ENCODE peak calls at places on chromosomes 7 and 10, in eight cellular contexts. One of them, this sample, is unnamed.

GRCh38 chr10:24762966-24763623 is 39.4 kb upstream of the ARHGAP21 start:
- DNase-seq in H4: no peak
- DNase-seq in pancreas: no peak
- DNase-seq in caudate nucleus: no peak
- DNase-seq in ELR: peak
- DNase-seq in HT1080: peak
- DNase-seq in left ventricle myocardium superior: no peak
- DNase-seq in CD8-positive, alpha-beta T cell: no peak
- DNase-seq in this sample: no peak

GRCh38 chr10:19498348-19499290 is 317.6 kb upstream of the PLXDC2 start:
- DNase-seq in HT1080: no peak
- DNase-seq in CD8-positive, alpha-beta T cell: no peak
- DNase-seq in ELR: no peak
- DNase-seq in caudate nucleus: no peak
- DNase-seq in pancreas: no peak
- DNase-seq in H4: peak
- DNase-seq in left ventricle myocardium superior: no peak
- DNase-seq in this sample: no peak

GRCh38 chr10:3068968-3069737 is 1.8 kb downstream of the PFKP start:
- DNase-seq in ELR: peak
- DNase-seq in CD8-positive, alpha-beta T cell: no peak
- DNase-seq in pancreas: no peak
- DNase-seq in H4: no peak
- DNase-seq in HT1080: no peak
- DNase-seq in left ventricle myocardium superior: peak
- DNase-seq in caudate nucleus: no peak
- DNase-seq in this sample: no peak

GRCh38 chr7:100173806-100174495 is 3.2 kb downstream of the GPC2 start:
- DNase-seq in pancreas: no peak
- DNase-seq in HT1080: no peak
- DNase-seq in ELR: no peak
- DNase-seq in CD8-positive, alpha-beta T cell: no peak
- DNase-seq in caudate nucleus: no peak
- DNase-seq in H4: no peak
- DNase-seq in left ventricle myocardium superior: no peak
- DNase-seq in this sample: no peak

GRCh38 chr7:20786421-20786778 is 286 bp downstream of the SP8 start:
- DNase-seq in left ventricle myocardium superior: no peak
- DNase-seq in ELR: no peak
- DNase-seq in pancreas: no peak
- DNase-seq in caudate nucleus: no peak
- DNase-seq in CD8-positive, alpha-beta T cell: no peak
- DNase-seq in HT1080: no peak
- DNase-seq in H4: no peak
- DNase-seq in this sample: peak

GRCh38 chr7:74203157-74203556 is 6.6 kb upstream of the LAT2 start:
- DNase-seq in left ventricle myocardium superior: no peak
- DNase-seq in HT1080: peak
- DNase-seq in pancreas: no peak
- DNase-seq in CD8-positive, alpha-beta T cell: no peak
- DNase-seq in H4: peak
- DNase-seq in ELR: peak
- DNase-seq in caudate nucleus: no peak
- DNase-seq in this sample: no peak

GRCh38 chr7:24419070-24419469 is 135.1 kb downstream of the NPY start:
- DNase-seq in H4: no peak
- DNase-seq in caudate nucleus: no peak
- DNase-seq in pancreas: no peak
- DNase-seq in CD8-positive, alpha-beta T cell: no peak
- DNase-seq in ELR: peak
- DNase-seq in HT1080: peak
- DNase-seq in left ventricle myocardium superior: no peak
- DNase-seq in this sample: no peak

GRCh38 chr7:128014864-128015263 is 16.4 kb downstream of the LRRC4 start:
- DNase-seq in HT1080: no peak
- DNase-seq in H4: no peak
- DNase-seq in pancreas: no peak
- DNase-seq in CD8-positive, alpha-beta T cell: no peak
- DNase-seq in left ventricle myocardium superior: no peak
- DNase-seq in caudate nucleus: no peak
- DNase-seq in ELR: no peak
- DNase-seq in this sample: no peak

GRCh38 chr10:3681642-3682554 is 103.1 kb downstream of the KLF6 start:
- DNase-seq in left ventricle myocardium superior: no peak
- DNase-seq in pancreas: peak
- DNase-seq in ELR: no peak
- DNase-seq in H4: no peak
- DNase-seq in CD8-positive, alpha-beta T cell: no peak
- DNase-seq in HT1080: no peak
- DNase-seq in caudate nucleus: no peak
- DNase-seq in this sample: no peak

GRCh38 chr7:32532086-32532485 is 36.8 kb downstream of the AVL9 start:
- DNase-seq in CD8-positive, alpha-beta T cell: no peak
- DNase-seq in H4: no peak
- DNase-seq in HT1080: no peak
- DNase-seq in left ventricle myocardium superior: no peak
- DNase-seq in pancreas: no peak
- DNase-seq in caudate nucleus: no peak
- DNase-seq in ELR: no peak
- DNase-seq in this sample: no peak

GRCh38 chr10:120429395-120429794 is 27.6 kb upstream of the PLPP4 start:
- DNase-seq in left ventricle myocardium superior: no peak
- DNase-seq in CD8-positive, alpha-beta T cell: no peak
- DNase-seq in H4: no peak
- DNase-seq in caudate nucleus: no peak
- DNase-seq in pancreas: no peak
- DNase-seq in ELR: no peak
- DNase-seq in HT1080: no peak
- DNase-seq in this sample: no peak

GRCh38 chr10:17453035-17453376 is 1.4 kb downstream of the ST8SIA6 start:
- DNase-seq in left ventricle myocardium superior: no peak
- DNase-seq in CD8-positive, alpha-beta T cell: no peak
- DNase-seq in ELR: no peak
- DNase-seq in pancreas: no peak
- DNase-seq in HT1080: no peak
- DNase-seq in H4: no peak
- DNase-seq in caudate nucleus: no peak
- DNase-seq in this sample: no peak

GRCh38 chr7:128742206-128742605 is 3.0 kb downstream of the CALU start:
- DNase-seq in left ventricle myocardium superior: no peak
- DNase-seq in CD8-positive, alpha-beta T cell: no peak
- DNase-seq in pancreas: no peak
- DNase-seq in caudate nucleus: no peak
- DNase-seq in HT1080: peak
- DNase-seq in ELR: peak
- DNase-seq in H4: no peak
- DNase-seq in this sample: no peak

GRCh38 chr7:99694201-99694911 is 14.6 kb upstream of the CYP3A5 start:
- DNase-seq in H4: no peak
- DNase-seq in ELR: no peak
- DNase-seq in HT1080: no peak
- DNase-seq in left ventricle myocardium superior: no peak
- DNase-seq in caudate nucleus: no peak
- DNase-seq in pancreas: no peak
- DNase-seq in CD8-positive, alpha-beta T cell: no peak
- DNase-seq in this sample: no peak

GRCh38 chr7:105284014-105284413 is 104.7 kb downstream of the SRPK2 start:
- DNase-seq in left ventricle myocardium superior: no peak
- DNase-seq in caudate nucleus: no peak
- DNase-seq in ELR: no peak
- DNase-seq in pancreas: no peak
- DNase-seq in HT1080: no peak
- DNase-seq in CD8-positive, alpha-beta T cell: no peak
- DNase-seq in H4: no peak
- DNase-seq in this sample: no peak

GRCh38 chr10:119933179-119933578 is 40.6 kb downstream of the SEC23IP start:
- DNase-seq in caudate nucleus: no peak
- DNase-seq in HT1080: peak
- DNase-seq in H4: peak
- DNase-seq in left ventricle myocardium superior: no peak
- DNase-seq in pancreas: no peak
- DNase-seq in ELR: peak
- DNase-seq in CD8-positive, alpha-beta T cell: no peak
- DNase-seq in this sample: no peak

GRCh38 chr7:1843271-1843861 is 173.3 kb downstream of the ELFN1 start:
- DNase-seq in H4: no peak
- DNase-seq in pancreas: no peak
- DNase-seq in ELR: peak
- DNase-seq in left ventricle myocardium superior: peak
- DNase-seq in CD8-positive, alpha-beta T cell: no peak
- DNase-seq in HT1080: no peak
- DNase-seq in caudate nucleus: no peak
- DNase-seq in this sample: no peak

GRCh38 chr10:61284222-61284890 is 168.8 kb downstream of the TMEM26 start:
- DNase-seq in CD8-positive, alpha-beta T cell: no peak
- DNase-seq in pancreas: no peak
- DNase-seq in HT1080: peak
- DNase-seq in H4: peak
- DNase-seq in left ventricle myocardium superior: no peak
- DNase-seq in caudate nucleus: no peak
- DNase-seq in ELR: peak
- DNase-seq in this sample: no peak

GRCh38 chr10:22657028-22657427 is 57.4 kb downstream of the PIP4K2A start:
- DNase-seq in ELR: no peak
- DNase-seq in HT1080: no peak
- DNase-seq in left ventricle myocardium superior: no peak
- DNase-seq in pancreas: no peak
- DNase-seq in CD8-positive, alpha-beta T cell: no peak
- DNase-seq in H4: no peak
- DNase-seq in caudate nucleus: no peak
- DNase-seq in this sample: no peak

GRCh38 chr7:45054442-45054841 is 34.3 kb downstream of the NACAD start:
- DNase-seq in ELR: no peak
- DNase-seq in HT1080: no peak
- DNase-seq in pancreas: no peak
- DNase-seq in CD8-positive, alpha-beta T cell: no peak
- DNase-seq in H4: no peak
- DNase-seq in left ventricle myocardium superior: no peak
- DNase-seq in caudate nucleus: no peak
- DNase-seq in this sample: no peak

GRCh38 chr10:71852335-71852937 is 1.4 kb upstream of the PSAP start:
- DNase-seq in H4: no peak
- DNase-seq in ELR: no peak
- DNase-seq in HT1080: no peak
- DNase-seq in left ventricle myocardium superior: peak
- DNase-seq in CD8-positive, alpha-beta T cell: no peak
- DNase-seq in pancreas: peak
- DNase-seq in caudate nucleus: no peak
- DNase-seq in this sample: no peak

GRCh38 chr7:136353287-136353686 is 376.1 kb upstream of the MTPN start:
- DNase-seq in left ventricle myocardium superior: no peak
- DNase-seq in H4: no peak
- DNase-seq in caudate nucleus: no peak
- DNase-seq in HT1080: no peak
- DNase-seq in CD8-positive, alpha-beta T cell: no peak
- DNase-seq in ELR: no peak
- DNase-seq in pancreas: no peak
- DNase-seq in this sample: no peak

This sample was measured in NCI-H510A.